ENCODE peak calls at places on chromosomes 12 and 14, in eight cellular contexts. P is Kasumi-1, T is GM04504, A is SHP77 treated with DMSO at 0.1 percent for 48 hours, M is iris pigment epithelial cell, H is G401, D is nephron progenitor cell, F is NCI-H460. V is an unnamed sample.

GRCh38 chr12:57087689-57088441 is 1.0 kb upstream of the NAB2 start:
- DNase-seq in P (peak), T (peak), A (no peak), M (peak), H (peak), D (peak), F (peak), V (peak)

GRCh38 chr14:72552236-72552635 is 341.7 kb downstream of the DPF3 start:
- DNase-seq in P (no peak), T (no peak), A (no peak), M (no peak), H (no peak), D (no peak), F (no peak), V (no peak)

GRCh38 chr12:2264622-2265306 is 212.0 kb downstream of the CACNA1C start:
- DNase-seq in P (no peak), T (peak), A (no peak), M (peak), H (no peak), D (no peak), F (no peak), V (no peak)

GRCh38 chr12:53223391-53224267 is 8.4 kb downstream of the RARG start:
- DNase-seq in P (peak), T (no peak), A (no peak), M (peak), H (no peak), D (no peak), F (no peak), V (peak)

GRCh38 chr12:121580959-121581680 is at the start of gene KDM2B:
- DNase-seq in P (no peak), T (no peak), A (peak), M (peak), H (peak), D (peak), F (no peak), V (peak)

GRCh38 chr12:68341822-68342221 is 9.7 kb upstream of the MDM1 start:
- DNase-seq in P (no peak), T (no peak), A (no peak), M (no peak), H (no peak), D (no peak), F (no peak), V (no peak)

GRCh38 chr14:100155881-100156645 is 3.4 kb downstream of the DEGS2 start:
- DNase-seq in P (no peak), T (no peak), A (no peak), M (no peak), H (peak), D (peak), F (no peak), V (no peak)

GRCh38 chr12:43899574-43899973 is 63.7 kb downstream of the TMEM117 start:
- DNase-seq in P (no peak), T (no peak), A (no peak), M (no peak), H (no peak), D (no peak), F (no peak), V (peak)

GRCh38 chr14:20418501-20418909 is 5.2 kb upstream of the TEP1 start:
- DNase-seq in P (no peak), T (no peak), A (no peak), M (no peak), H (no peak), D (no peak), F (no peak), V (no peak)

GRCh38 chr12:30794020-30794419 is 39.3 kb upstream of the CAPRIN2 start:
- DNase-seq in P (no peak), T (no peak), A (no peak), M (no peak), H (no peak), D (no peak), F (no peak), V (no peak)

GRCh38 chr12:119758695-119759094 is 90.8 kb downstream of the PRKAB1 start:
- DNase-seq in P (no peak), T (no peak), A (no peak), M (no peak), H (no peak), D (no peak), F (no peak), V (no peak)

GRCh38 chr12:78385541-78385940 is 479.0 kb upstream of the SYT1 start:
- DNase-seq in P (no peak), T (no peak), A (no peak), M (peak), H (no peak), D (no peak), F (no peak), V (no peak)

GRCh38 chr12:26863515-26863914 is 30.5 kb upstream of the ITPR2 start:
- DNase-seq in P (peak), T (no peak), A (no peak), M (peak), H (no peak), D (no peak), F (no peak), V (peak)

GRCh38 chr12:65152586-65152985 is 16.8 kb upstream of the LEMD3 start:
- DNase-seq in P (no peak), T (no peak), A (no peak), M (peak), H (no peak), D (no peak), F (no peak), V (no peak)

GRCh38 chr12:20415013-20415412 is 46.7 kb downstream of the PDE3A start:
- DNase-seq in P (peak), T (no peak), A (no peak), M (peak), H (no peak), D (no peak), F (no peak), V (no peak)

GRCh38 chr12:58566599-58566998 is 353.7 kb downstream of the LRIG3 start:
- DNase-seq in P (no peak), T (peak), A (no peak), M (peak), H (no peak), D (no peak), F (no peak), V (no peak)

GRCh38 chr14:97298775-97299174 is 501.6 kb downstream of the VRK1 start:
- DNase-seq in P (no peak), T (no peak), A (no peak), M (no peak), H (no peak), D (no peak), F (no peak), V (no peak)

GRCh38 chr12:102061096-102061555 is 665 bp downstream of the WASHC3 start:
- DNase-seq in P (peak), T (no peak), A (no peak), M (no peak), H (no peak), D (no peak), F (no peak), V (no peak)

GRCh38 chr14:69708586-69709169 is 58.3 kb upstream of the SRSF5 start:
- DNase-seq in P (peak), T (no peak), A (peak), M (peak), H (peak), D (peak), F (no peak), V (peak)

GRCh38 chr14:50974118-50974517 is 29.8 kb upstream of the PYGL start:
- DNase-seq in P (no peak), T (no peak), A (no peak), M (no peak), H (peak), D (no peak), F (no peak), V (no peak)

GRCh38 chr14:64711039-64711438 is 6.8 kb downstream of the PLEKHG3 start:
- DNase-seq in P (no peak), T (no peak), A (no peak), M (no peak), H (no peak), D (no peak), F (no peak), V (no peak)

GRCh38 chr14:81523616-81524015 is 10.0 kb downstream of the SEL1L start:
- DNase-seq in P (no peak), T (no peak), A (no peak), M (no peak), H (no peak), D (no peak), F (no peak), V (no peak)

GRCh38 chr14:70920608-70921007 is 13.3 kb downstream of the PCNX1 start:
- DNase-seq in P (no peak), T (no peak), A (no peak), M (no peak), H (no peak), D (no peak), F (no peak), V (no peak)